ENCODE peak calls at places on chromosomes 3 and 15, in five cellular contexts. One of them, this sample, is unnamed.

GRCh38 chr3:141412087-141412935 is 44.0 kb downstream of the ZBTB38 start:
- DNase-seq in GM12891: no peak
- DNase-seq in breast epithelium: no peak
- DNase-seq in HepG2: peak
- DNase-seq in spleen: no peak
- DNase-seq in this sample: no peak

GRCh38 chr3:124014366-124014942 is 22.5 kb upstream of the ROPN1 start:
- DNase-seq in breast epithelium: no peak
- DNase-seq in HepG2: no peak
- DNase-seq in spleen: no peak
- DNase-seq in GM12891: no peak
- DNase-seq in this sample: no peak

GRCh38 chr15:52256366-52256765 is 39.2 kb downstream of the MYO5C start:
- DNase-seq in spleen: peak
- DNase-seq in GM12891: peak
- DNase-seq in HepG2: peak
- DNase-seq in breast epithelium: peak
- DNase-seq in this sample: peak

GRCh38 chr15:78620021-78620838 is 566 bp downstream of the CHRNA3 start:
- DNase-seq in GM12891: no peak
- DNase-seq in spleen: no peak
- DNase-seq in breast epithelium: no peak
- DNase-seq in HepG2: no peak
- DNase-seq in this sample: no peak

GRCh38 chr3:155525324-155525833 is 219.5 kb downstream of the PLCH1 start:
- DNase-seq in GM12891: no peak
- DNase-seq in HepG2: no peak
- DNase-seq in breast epithelium: no peak
- DNase-seq in spleen: no peak
- DNase-seq in this sample: no peak

GRCh38 chr3:62557450-62557849 is 184.1 kb upstream of the FEZF2 start:
- DNase-seq in breast epithelium: no peak
- DNase-seq in HepG2: no peak
- DNase-seq in spleen: no peak
- DNase-seq in GM12891: no peak
- DNase-seq in this sample: no peak

GRCh38 chr3:136932518-136932917 is 25.3 kb upstream of the IL20RB start:
- DNase-seq in breast epithelium: no peak
- DNase-seq in GM12891: no peak
- DNase-seq in spleen: no peak
- DNase-seq in HepG2: no peak
- DNase-seq in this sample: no peak

GRCh38 chr3:163622384-163622783 is 1455.9 kb downstream of the SI start:
- DNase-seq in GM12891: no peak
- DNase-seq in HepG2: peak
- DNase-seq in spleen: no peak
- DNase-seq in breast epithelium: no peak
- DNase-seq in this sample: no peak

GRCh38 chr3:100210777-100211145 is 50.0 kb upstream of the TBC1D23 start:
- DNase-seq in spleen: no peak
- DNase-seq in HepG2: no peak
- DNase-seq in GM12891: no peak
- DNase-seq in breast epithelium: no peak
- DNase-seq in this sample: no peak

GRCh38 chr15:70013647-70014310 is 83.9 kb downstream of the TLE3 start:
- DNase-seq in GM12891: no peak
- DNase-seq in spleen: peak
- DNase-seq in HepG2: no peak
- DNase-seq in breast epithelium: no peak
- DNase-seq in this sample: no peak

GRCh38 chr3:39166134-39166710 is 12.8 kb upstream of the CSRNP1 start:
- DNase-seq in breast epithelium: no peak
- DNase-seq in GM12891: no peak
- DNase-seq in spleen: no peak
- DNase-seq in HepG2: no peak
- DNase-seq in this sample: no peak

GRCh38 chr3:150523538-150523937 is 22.8 kb downstream of the SERP1 start:
- DNase-seq in HepG2: no peak
- DNase-seq in spleen: no peak
- DNase-seq in breast epithelium: no peak
- DNase-seq in GM12891: no peak
- DNase-seq in this sample: no peak

GRCh38 chr3:54533856-54534255 is 394.0 kb downstream of the LRTM1 start:
- DNase-seq in HepG2: peak
- DNase-seq in spleen: no peak
- DNase-seq in GM12891: no peak
- DNase-seq in breast epithelium: no peak
- DNase-seq in this sample: no peak

GRCh38 chr3:22326305-22326704 is 575.3 kb upstream of the ZNF385D start:
- DNase-seq in HepG2: no peak
- DNase-seq in spleen: no peak
- DNase-seq in GM12891: no peak
- DNase-seq in breast epithelium: no peak
- DNase-seq in this sample: no peak

GRCh38 chr3:12865271-12865670 is 23.9 kb upstream of the RPL32 start:
- DNase-seq in spleen: no peak
- DNase-seq in HepG2: no peak
- DNase-seq in breast epithelium: no peak
- DNase-seq in GM12891: no peak
- DNase-seq in this sample: no peak

GRCh38 chr3:150394606-150395005 is 13.5 kb upstream of the TSC22D2 start:
- DNase-seq in spleen: no peak
- DNase-seq in breast epithelium: no peak
- DNase-seq in HepG2: no peak
- DNase-seq in GM12891: no peak
- DNase-seq in this sample: no peak

DNA sequence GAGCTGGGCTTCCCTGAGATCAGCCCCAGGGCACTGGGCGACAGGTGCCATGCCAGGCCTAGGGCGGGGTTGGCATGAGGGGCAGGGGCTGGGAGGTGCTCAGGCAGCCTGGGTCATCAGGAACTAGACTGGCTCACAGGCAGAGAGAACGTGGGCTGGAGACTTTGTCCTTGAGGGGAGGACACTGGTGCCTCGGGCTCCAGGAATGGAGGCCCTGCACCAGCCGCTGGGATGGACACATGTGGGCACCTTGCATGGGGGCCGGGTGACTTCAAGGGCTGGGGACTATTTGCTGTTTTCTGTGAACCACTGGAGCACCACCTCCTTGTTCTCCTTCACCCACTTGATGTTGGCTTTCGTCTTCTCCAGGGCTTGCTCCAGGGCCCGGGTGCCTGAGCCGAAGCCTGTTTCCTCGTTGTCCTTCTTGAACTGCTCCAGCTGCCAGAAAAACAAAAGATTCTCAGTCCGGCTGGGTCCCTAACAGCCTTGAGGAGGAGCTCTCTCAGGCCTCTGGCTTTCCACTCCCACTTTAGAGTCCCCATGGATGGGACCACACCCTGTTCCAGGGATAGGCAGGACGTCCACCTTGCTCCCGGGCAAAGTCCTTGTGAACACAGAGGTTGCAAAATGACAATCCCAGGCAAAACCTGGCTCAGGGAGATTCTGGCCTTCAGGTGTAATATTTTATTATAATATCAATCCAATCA is 9.1 kb downstream of the MESP2 start:
- DNase-seq in spleen: peak
- DNase-seq in GM12891: no peak
- DNase-seq in HepG2: peak
- DNase-seq in breast epithelium: no peak
- DNase-seq in this sample: no peak
- TF ChIP-seq POLR2A in spleen: no peak
- TF ChIP-seq POLR2A in GM12891: no peak
- TF ChIP-seq POLR2A in HepG2: no peak
- TF ChIP-seq POLR2A in breast epithelium: no peak
- TF ChIP-seq POLR2A in this sample: no peak

DNA sequence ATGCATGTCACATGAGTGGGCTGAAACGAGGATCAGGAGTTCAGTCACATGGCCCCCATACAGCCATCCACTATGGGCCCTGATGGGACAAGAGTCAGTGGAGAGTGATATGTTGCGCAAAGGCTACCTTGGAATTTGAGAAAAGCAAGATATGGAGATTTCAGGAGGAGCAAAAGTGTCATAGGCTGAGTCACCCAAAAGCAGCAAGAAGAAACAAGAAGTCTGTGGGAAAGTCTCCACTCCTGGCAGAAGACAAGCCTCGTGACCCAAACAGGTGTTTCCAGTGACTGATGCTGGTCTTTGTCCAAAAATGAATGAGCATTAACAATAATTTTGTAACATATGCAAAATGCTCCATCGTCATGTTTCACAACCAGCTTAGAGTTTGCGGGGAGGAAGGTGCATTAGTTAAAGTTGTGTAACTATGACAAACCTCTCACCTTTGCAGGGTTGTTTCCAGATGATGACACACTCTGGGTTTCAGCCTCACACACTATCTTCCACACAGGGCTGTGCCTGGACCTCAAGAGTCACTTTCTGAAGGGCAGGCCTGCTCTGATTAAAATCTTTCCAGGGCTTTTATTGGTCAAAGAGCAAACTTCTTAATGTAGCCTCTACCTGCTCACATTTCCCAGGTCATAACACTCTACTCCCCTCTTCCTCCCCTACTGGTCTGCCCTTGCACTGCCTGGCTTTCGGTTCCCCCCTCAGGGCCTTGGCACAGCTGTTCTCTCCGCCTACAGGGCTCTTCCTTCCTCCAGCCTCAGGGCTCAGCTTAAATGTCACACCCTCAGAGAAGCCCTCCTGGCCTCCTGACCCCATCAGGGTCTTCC is 3.9 kb upstream of the DNASE1L3 start:
- DNase-seq in GM12891: no peak
- DNase-seq in breast epithelium: no peak
- DNase-seq in HepG2: no peak
- DNase-seq in spleen: peak
- DNase-seq in this sample: peak
- TF ChIP-seq POLR2AphosphoS5 in GM12891: peak
- TF ChIP-seq POLR2AphosphoS5 in breast epithelium: peak
- TF ChIP-seq POLR2AphosphoS5 in HepG2: no peak
- TF ChIP-seq POLR2AphosphoS5 in spleen: peak
- TF ChIP-seq POLR2AphosphoS5 in this sample: no peak

GRCh38 chr15:90471769-90472168 is 58.0 kb upstream of the CRTC3 start:
- DNase-seq in GM12891: no peak
- DNase-seq in spleen: no peak
- DNase-seq in breast epithelium: no peak
- DNase-seq in HepG2: no peak
- DNase-seq in this sample: no peak

GRCh38 chr15:90465930-90466567 is 63.7 kb upstream of the CRTC3 start:
- DNase-seq in GM12891: no peak
- DNase-seq in HepG2: no peak
- DNase-seq in breast epithelium: no peak
- DNase-seq in spleen: no peak
- DNase-seq in this sample: no peak

GRCh38 chr15:90469723-90470122 is 60.0 kb upstream of the CRTC3 start:
- DNase-seq in breast epithelium: no peak
- DNase-seq in spleen: no peak
- DNase-seq in GM12891: no peak
- DNase-seq in HepG2: no peak
- DNase-seq in this sample: no peak

GRCh38 chr15:90470453-90470852 is 59.3 kb upstream of the CRTC3 start:
- DNase-seq in breast epithelium: no peak
- DNase-seq in GM12891: no peak
- DNase-seq in HepG2: no peak
- DNase-seq in spleen: no peak
- DNase-seq in this sample: no peak

GRCh38 chr15:90471126-90471525 is 58.6 kb upstream of the CRTC3 start:
- DNase-seq in HepG2: no peak
- DNase-seq in breast epithelium: no peak
- DNase-seq in spleen: no peak
- DNase-seq in GM12891: no peak
- DNase-seq in this sample: no peak
- TF ChIP-seq POLR2A in HepG2: no peak
- TF ChIP-seq POLR2A in breast epithelium: no peak
- TF ChIP-seq POLR2A in spleen: no peak
- TF ChIP-seq POLR2A in GM12891: no peak
- TF ChIP-seq POLR2A in this sample: no peak

GRCh38 chr3:188296761-188297689 is 143.1 kb downstream of the LPP start:
- DNase-seq in GM12891: no peak
- DNase-seq in spleen: no peak
- DNase-seq in HepG2: peak
- DNase-seq in breast epithelium: no peak
- DNase-seq in this sample: no peak
- TF ChIP-seq POLR2AphosphoS5 in GM12891: no peak
- TF ChIP-seq POLR2AphosphoS5 in spleen: peak
- TF ChIP-seq POLR2AphosphoS5 in HepG2: no peak
- TF ChIP-seq POLR2AphosphoS5 in breast epithelium: no peak
- TF ChIP-seq POLR2AphosphoS5 in this sample: no peak

GRCh38 chr15:67178569-67179210 is 75.8 kb downstream of the AAGAB start:
- DNase-seq in HepG2: no peak
- DNase-seq in breast epithelium: no peak
- DNase-seq in spleen: no peak
- DNase-seq in GM12891: no peak
- DNase-seq in this sample: no peak

GRCh38 chr15:67180514-67181191 is 73.8 kb downstream of the AAGAB start:
- DNase-seq in GM12891: no peak
- DNase-seq in spleen: no peak
- DNase-seq in HepG2: no peak
- DNase-seq in breast epithelium: no peak
- DNase-seq in this sample: no peak

GRCh38 chr15:67180035-67180434 is 74.4 kb downstream of the AAGAB start:
- DNase-seq in GM12891: no peak
- DNase-seq in breast epithelium: no peak
- DNase-seq in spleen: no peak
- DNase-seq in HepG2: no peak
- DNase-seq in this sample: no peak

GRCh38 chr15:67181221-67181639 is 73.2 kb downstream of the AAGAB start:
- DNase-seq in GM12891: no peak
- DNase-seq in breast epithelium: no peak
- DNase-seq in HepG2: no peak
- DNase-seq in spleen: no peak
- DNase-seq in this sample: no peak

DNA sequence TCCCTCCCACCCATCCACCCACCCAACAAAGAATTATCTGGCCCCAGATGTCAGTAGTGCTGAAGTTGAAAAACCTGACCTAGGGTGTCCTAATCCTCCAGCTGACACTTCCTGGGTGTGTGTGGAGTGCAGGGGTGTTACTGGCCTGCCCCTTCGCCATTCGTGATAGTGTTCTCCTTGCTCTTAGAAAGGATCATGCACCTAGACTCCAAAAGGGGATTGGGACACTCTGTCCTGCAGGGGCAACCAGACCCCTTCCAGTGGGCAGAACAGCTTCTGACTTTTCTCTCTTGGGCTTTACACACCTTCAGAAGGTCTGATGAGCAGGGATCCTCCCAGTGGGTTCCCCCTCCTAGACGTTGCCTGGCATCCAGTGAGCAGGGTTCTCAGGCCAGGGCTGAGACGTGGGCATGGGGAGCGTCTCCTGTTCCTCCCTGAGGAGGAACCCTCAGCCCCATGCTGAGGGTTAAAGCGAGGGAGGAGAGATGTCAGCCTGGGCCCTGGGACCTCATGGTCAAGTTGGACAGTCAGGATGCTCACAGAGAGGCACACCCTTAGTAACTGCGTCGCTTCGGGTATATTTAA is 75.0 kb downstream of the AAGAB start:
- DNase-seq in breast epithelium: no peak
- DNase-seq in spleen: no peak
- DNase-seq in HepG2: no peak
- DNase-seq in GM12891: no peak
- DNase-seq in this sample: no peak
- TF ChIP-seq POLR2A in breast epithelium: no peak
- TF ChIP-seq POLR2A in spleen: no peak
- TF ChIP-seq POLR2A in HepG2: no peak
- TF ChIP-seq POLR2A in GM12891: no peak
- TF ChIP-seq POLR2A in this sample: no peak

GRCh38 chr15:39597751-39598185 is 16.9 kb downstream of the THBS1 start:
- DNase-seq in GM12891: no peak
- DNase-seq in breast epithelium: no peak
- DNase-seq in spleen: no peak
- DNase-seq in HepG2: no peak
- DNase-seq in this sample: no peak
- TF ChIP-seq POLR2AphosphoS5 in GM12891: no peak
- TF ChIP-seq POLR2AphosphoS5 in breast epithelium: no peak
- TF ChIP-seq POLR2AphosphoS5 in spleen: peak
- TF ChIP-seq POLR2AphosphoS5 in HepG2: peak
- TF ChIP-seq POLR2AphosphoS5 in this sample: no peak